ENCODE peak calls at places on chromosome 16, in four cellular contexts. X is GM12865, W is fibroblast of mammary gland, I is D721Med. L is an unnamed sample.

GRCh38 chr16:51442140-51442539 is 291.1 kb upstream of the SALL1 start:
- DNase-seq in X (no peak), W (no peak), I (no peak), L (no peak)

GRCh38 chr16:31474173-31474714 is 2.3 kb downstream of the TGFB1I1 start:
- DNase-seq in X (no peak), W (peak), I (no peak), L (no peak)

GRCh38 chr16:10519929-10520868 is 60.2 kb downstream of the EMP2 start:
- DNase-seq in X (no peak), W (no peak), I (no peak), L (no peak)

GRCh38 chr16:65278874-65279273 is 157.0 kb upstream of the CDH11 start:
- DNase-seq in X (no peak), W (no peak), I (no peak), L (no peak)

GRCh38 chr16:67845291-67846062 is 1.3 kb upstream of the NUTF2 start:
- DNase-seq in X (peak), W (no peak), I (no peak), L (peak)

GRCh38 chr16:79276506-79276905 is 324.0 kb downstream of the MAF start:
- DNase-seq in X (no peak), W (no peak), I (no peak), L (no peak)

GRCh38 chr16:25709182-25709581 is 17.4 kb downstream of the HS3ST4 start:
- DNase-seq in X (no peak), W (no peak), I (no peak), L (no peak)

GRCh38 chr16:11202260-11203091 is 53.5 kb downstream of the SOCS1 start:
- DNase-seq in X (peak), W (peak), I (no peak), L (peak)

DNA sequence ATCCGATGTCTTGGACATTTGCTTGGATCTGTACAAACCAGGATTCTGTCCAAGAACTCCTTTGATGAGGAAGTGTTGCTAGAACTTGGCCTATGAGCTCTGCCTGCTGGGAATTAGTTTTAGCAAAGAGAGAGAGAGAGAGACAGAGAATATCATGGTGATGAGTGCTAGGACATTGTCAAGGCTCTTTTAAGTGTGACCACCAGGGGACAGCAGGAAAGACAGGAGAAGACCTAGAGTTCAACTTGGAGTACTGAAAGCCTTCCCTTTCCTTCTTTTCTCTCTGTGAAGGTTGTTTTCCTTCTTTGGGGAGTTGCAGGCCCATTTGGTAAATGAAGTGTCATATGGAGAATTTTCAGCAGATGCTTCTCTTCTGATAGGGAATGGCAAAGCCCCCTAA is 389.2 kb upstream of the HSBP1 start:
- DNase-seq in X (no peak), W (no peak), I (no peak), L (no peak)
- TF ChIP-seq CTCF in X (peak), W (no peak), I (peak), L (no peak)

GRCh38 chr16:58127033-58127556 is 2.1 kb downstream of the CFAP20 start:
- DNase-seq in X (peak), W (peak), I (no peak), L (no peak)
- TF ChIP-seq CTCF in X (peak), W (peak), I (peak), L (peak)

DNA sequence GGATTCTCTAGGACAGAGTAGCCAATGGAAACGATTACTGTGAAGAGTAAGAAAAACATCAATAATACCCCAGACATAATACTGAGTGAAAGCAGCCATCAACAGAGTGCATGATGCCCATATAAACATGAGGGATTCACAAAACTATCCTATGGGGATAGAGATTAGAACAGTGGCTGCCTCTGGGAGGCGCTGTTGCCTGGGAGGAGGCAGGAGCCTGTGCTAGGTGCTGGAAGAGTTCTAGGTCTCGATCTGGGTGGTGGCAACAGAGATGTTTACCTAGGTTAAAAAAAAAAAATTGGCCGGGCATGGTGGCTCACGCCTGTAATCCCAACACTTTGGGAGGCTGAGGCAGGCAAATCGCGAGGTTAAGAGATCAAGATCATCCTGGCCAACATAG is 7.9 kb downstream of the FA2H start:
- DNase-seq in X (peak), W (no peak), I (no peak), L (no peak)
- TF ChIP-seq CTCF in X (peak), W (no peak), I (no peak), L (no peak)

DNA sequence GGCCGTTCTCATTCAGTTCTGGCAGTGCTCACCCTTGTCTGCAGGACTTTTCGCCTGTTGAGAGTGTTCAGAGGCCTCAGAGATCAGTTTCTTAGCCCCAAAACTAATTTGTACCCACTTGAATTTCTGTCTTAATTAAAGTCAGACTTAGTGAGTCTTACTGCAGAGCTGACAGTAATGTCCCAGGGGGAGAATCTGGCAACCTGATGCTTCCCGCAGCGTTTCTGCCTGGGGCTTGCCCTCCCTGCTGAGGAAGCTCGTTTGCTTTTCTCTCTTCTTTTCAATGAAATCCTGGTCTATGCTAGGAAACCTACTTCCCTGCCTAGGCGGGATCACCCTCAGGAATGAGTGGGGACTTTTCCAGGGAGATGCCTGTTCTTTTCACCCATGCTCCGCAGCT is 25.3 kb downstream of the DBNDD1 start:
- DNase-seq in X (no peak), W (no peak), I (no peak), L (no peak)
- TF ChIP-seq CTCF in X (no peak), W (no peak), I (no peak), L (no peak)